ENCODE peak calls at places on chromosome 18, in eight cellular contexts. O is pancreas, R is ovary, W is hepatocyte, P is tibial artery, G is mammary epithelial cell, F is PC-3, V is adipocyte. N is an unnamed sample. For H3K4me1, the result is how much of the 10 kb centered on the place peaks cover.

GRCh38 chr18:40046596-40046995 is 1908.4 kb upstream of the PIK3C3 start:
- DNase-seq in O (no peak), V (no peak), R (no peak), G (no peak), F (no peak), W (no peak), P (no peak), N (no peak)

GRCh38 chr18:79753391-79753851 is 44.3 kb upstream of the KCNG2 start:
- DNase-seq in P (peak), G (no peak), V (no peak), W (no peak), R (peak), F (no peak), O (peak), N (no peak)

GRCh38 chr18:23357992-23358594 is 95.0 kb upstream of the RIOK3 start:
- DNase-seq in W (no peak), O (no peak), F (no peak), V (no peak), P (peak), R (peak), G (no peak), N (peak)

GRCh38 chr18:74825460-74825859 is 227.8 kb downstream of the ZNF407 start:
- DNase-seq in G (no peak), W (no peak), V (no peak), F (no peak), R (no peak), P (no peak), O (no peak), N (no peak)

GRCh38 chr18:33761363-33761762 is 183.3 kb downstream of the ASXL3 start:
- DNase-seq in W (peak), O (no peak), F (peak), R (peak), V (peak), P (no peak), G (peak), N (peak)

GRCh38 chr18:78666666-78667335 is 312.8 kb upstream of the SALL3 start:
- DNase-seq in G (no peak), V (no peak), F (no peak), W (no peak), R (no peak), O (no peak), P (no peak), N (no peak)

GRCh38 chr18:72910045-72910444 is 42.3 kb upstream of the NETO1 start:
- DNase-seq in R (no peak), V (peak), W (no peak), G (no peak), O (no peak), P (no peak), F (peak), N (no peak)

GRCh38 chr18:46755315-46756171 is 1.3 kb downstream of the ST8SIA5 start:
- DNase-seq in R (no peak), V (no peak), W (no peak), P (no peak), G (no peak), O (no peak), F (no peak), N (no peak)

GRCh38 chr18:6327895-6328623 is 86.7 kb downstream of the L3MBTL4 start:
- DNase-seq in G (no peak), P (no peak), R (no peak), F (peak), V (no peak), O (no peak), W (no peak), N (no peak)

GRCh38 chr18:26046419-26047077 is 43.9 kb downstream of the SS18 start:
- DNase-seq in P (no peak), F (no peak), W (no peak), V (no peak), O (no peak), R (no peak), G (no peak), N (no peak)

GRCh38 chr18:22451796-22452195 is 34.1 kb upstream of the CTAGE1 start:
- DNase-seq in R (no peak), W (no peak), G (no peak), F (no peak), O (no peak), P (no peak), V (no peak), N (no peak)

GRCh38 chr18:26312196-26312595 is 86.0 kb downstream of the TAF4B start:
- DNase-seq in V (no peak), F (no peak), W (no peak), P (no peak), O (no peak), R (no peak), G (no peak), N (no peak)

GRCh38 chr18:51009071-51009470 is 20.9 kb upstream of the SMAD4 start:
- DNase-seq in O (no peak), F (peak), R (no peak), W (no peak), V (no peak), P (no peak), G (no peak), N (peak)

GRCh38 chr18:2776596-2776995 is 70.2 kb upstream of the EMILIN2 start:
- DNase-seq in R (no peak), W (no peak), F (peak), V (no peak), O (no peak), G (no peak), P (no peak), N (no peak)

GRCh38 chr18:71442830-71443229 is 1101.3 kb downstream of the CBLN2 start:
- DNase-seq in W (no peak), R (no peak), P (no peak), V (no peak), F (peak), G (no peak), O (no peak), N (peak)

GRCh38 chr18:26190506-26190905 is 35.7 kb upstream of the TAF4B start:
- DNase-seq in R (no peak), P (no peak), V (no peak), O (no peak), W (no peak), F (no peak), G (no peak), N (no peak)

GRCh38 chr18:28541276-28541930 is 364.5 kb upstream of the CDH2 start:
- DNase-seq in R (no peak), P (no peak), G (no peak), V (peak), W (no peak), F (no peak), O (no peak), N (no peak)

GRCh38 chr18:77124452-77124922 is 8.1 kb downstream of the MBP start:
- DNase-seq in P (no peak), W (no peak), G (no peak), R (no peak), O (no peak), V (no peak), F (peak), N (no peak)

GRCh38 chr18:3454365-3455089 is 4.6 kb downstream of the TGIF1 start:
- DNase-seq in W (peak), P (no peak), G (peak), V (peak), O (no peak), R (peak), F (peak), N (peak)

GRCh38 chr18:26386002-26386401 is 159.8 kb downstream of the TAF4B start:
- DNase-seq in V (peak), W (peak), F (peak), P (no peak), R (no peak), G (peak), O (no peak), N (peak)

GRCh38 chr18:59911600-59911999 is 11.8 kb downstream of the PMAIP1 start:
- DNase-seq in G (no peak), O (no peak), W (no peak), V (peak), F (no peak), P (no peak), R (no peak), N (no peak)

GRCh38 chr18:56200381-56200831 is 438.0 kb downstream of the TXNL1 start:
- DNase-seq in W (no peak), F (peak), P (no peak), O (no peak), R (no peak), V (peak), G (peak), N (peak)

GRCh38 chr18:23900979-23901378 is 113.6 kb upstream of the TTC39C start:
- DNase-seq in F (no peak), P (no peak), R (no peak), O (no peak), W (no peak), V (no peak), G (no peak), N (peak)

DNA sequence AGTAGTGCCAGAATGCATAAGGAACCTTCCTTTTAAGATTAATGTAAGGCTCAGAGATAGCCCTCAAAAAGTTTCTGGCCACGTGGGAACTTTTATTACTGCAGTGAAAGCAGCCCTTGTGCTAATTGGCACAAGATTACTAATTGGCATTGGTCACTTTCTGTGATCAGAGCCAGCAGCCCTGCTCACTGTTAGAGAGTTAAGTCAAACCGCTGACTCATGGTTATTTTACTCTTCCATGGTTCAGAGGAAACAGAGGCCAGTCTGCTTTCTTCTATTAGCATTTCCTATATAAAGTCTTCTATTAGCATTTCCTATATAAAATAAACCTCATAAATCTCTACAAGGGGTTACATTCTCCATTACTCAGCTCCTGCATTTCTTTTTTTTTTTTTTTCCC is 1.5 kb upstream of the SLC35G4 start:
- DNase-seq in F (no peak), V (peak), W (peak), G (no peak), R (no peak), O (no peak), P (no peak), N (no peak)
- H3K4me1 ChIP-seq in F (under half), V (under half), W (under half), G (under half), R (under half), O (under half), P (under half), N (under half)

GRCh38 chr18:13265901-13266207 is 47.3 kb downstream of the LDLRAD4 start:
- DNase-seq in P (no peak), W (no peak), O (no peak), G (no peak), V (no peak), R (no peak), F (no peak), N (no peak)

GRCh38 chr18:13264986-13265900 is 46.7 kb downstream of the LDLRAD4 start:
- DNase-seq in F (no peak), P (no peak), G (no peak), O (no peak), R (no peak), W (no peak), V (no peak), N (no peak)

GRCh38 chr18:13268035-13268700 is 49.6 kb downstream of the LDLRAD4 start:
- DNase-seq in G (peak), P (no peak), V (peak), F (no peak), O (no peak), R (no peak), W (peak), N (peak)

GRCh38 chr18:13267517-13267916 is 49.0 kb downstream of the LDLRAD4 start:
- DNase-seq in R (no peak), G (no peak), V (no peak), P (no peak), F (peak), O (no peak), W (no peak), N (no peak)

GRCh38 chr18:13266208-13267100 is 47.9 kb downstream of the LDLRAD4 start:
- DNase-seq in F (no peak), P (peak), R (no peak), V (no peak), O (no peak), W (no peak), G (no peak), N (no peak)
- H3K4me1 ChIP-seq in F (under half), P (half or more), R (under half), V (under half), O (under half), W (under half), G (under half), N (under half)

GRCh38 chr18:63261029-63261428 is 58.5 kb downstream of the BCL2 start:
- DNase-seq in F (no peak), G (no peak), O (no peak), R (no peak), W (no peak), P (no peak), V (no peak), N (no peak)

GRCh38 chr18:63262369-63263335 is 56.9 kb downstream of the BCL2 start:
- DNase-seq in V (no peak), G (no peak), O (no peak), R (peak), W (no peak), P (peak), F (no peak), N (no peak)

GRCh38 chr18:63265322-63265721 is 54.2 kb downstream of the BCL2 start:
- DNase-seq in G (no peak), W (no peak), R (no peak), F (no peak), P (no peak), O (no peak), V (no peak), N (no peak)

GRCh38 chr18:63264871-63265270 is 54.7 kb downstream of the BCL2 start:
- DNase-seq in W (no peak), O (no peak), P (no peak), V (no peak), F (no peak), R (no peak), G (no peak), N (no peak)

GRCh38 chr18:63263444-63263843 is 56.1 kb downstream of the BCL2 start:
- DNase-seq in G (no peak), F (no peak), V (no peak), R (no peak), W (no peak), O (no peak), P (no peak), N (no peak)
- H3K4me1 ChIP-seq in G (under half), F (under half), V (under half), R (under half), W (under half), O (under half), P (under half), N (under half)

GRCh38 chr18:422966-423365 is 77.5 kb downstream of the COLEC12 start:
- DNase-seq in W (no peak), G (no peak), R (no peak), V (no peak), F (no peak), P (no peak), O (no peak), N (no peak)

GRCh38 chr18:421236-422155 is 79.0 kb downstream of the COLEC12 start:
- DNase-seq in O (no peak), G (no peak), R (no peak), V (peak), W (no peak), F (peak), P (no peak), N (peak)

GRCh38 chr18:427005-427404 is 73.5 kb downstream of the COLEC12 start:
- DNase-seq in V (peak), G (no peak), P (no peak), F (no peak), W (peak), O (no peak), R (peak), N (no peak)

GRCh38 chr18:424869-425138 is 75.7 kb downstream of the COLEC12 start:
- DNase-seq in W (no peak), P (no peak), G (no peak), R (no peak), F (no peak), O (no peak), V (no peak), N (no peak)

DNA sequence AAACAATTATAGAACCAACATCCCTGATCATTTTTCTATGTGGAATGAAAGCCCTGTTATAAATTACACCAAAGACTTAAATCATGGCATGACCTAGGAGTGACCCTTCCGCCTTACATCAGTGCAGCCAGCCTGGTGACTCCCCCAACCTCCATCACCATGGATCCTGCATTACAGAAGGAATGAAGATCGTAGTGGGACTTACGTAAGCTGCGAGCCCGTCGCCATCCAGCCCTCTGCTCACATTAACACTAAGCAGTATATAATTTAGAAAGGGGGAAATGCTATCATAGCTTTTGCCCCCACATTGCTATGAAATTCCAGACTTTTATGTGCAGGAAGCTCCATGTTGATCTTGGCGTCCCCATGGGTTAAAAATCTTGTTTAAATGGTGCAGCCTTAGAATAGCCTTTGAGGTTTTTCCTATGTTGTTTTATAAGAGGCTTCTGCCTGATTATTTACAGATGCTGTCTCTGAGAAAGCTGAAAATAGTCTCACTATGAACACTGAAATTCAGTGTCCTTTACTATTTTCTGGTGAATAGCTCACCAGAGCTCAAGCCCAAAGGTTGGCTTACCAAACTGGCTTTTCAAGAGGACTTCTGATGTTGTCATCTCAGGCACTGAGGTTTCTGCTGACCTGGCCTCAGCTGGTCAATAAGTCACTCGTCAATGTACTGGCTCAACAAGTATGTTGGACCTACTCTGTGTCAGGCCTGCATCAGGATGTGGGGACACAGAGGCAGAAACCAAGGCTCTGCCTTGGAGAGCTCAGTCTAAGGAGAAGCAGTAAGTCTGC is 76.2 kb downstream of the COLEC12 start:
- DNase-seq in W (no peak), O (no peak), P (no peak), R (no peak), V (peak), F (no peak), G (no peak), N (peak)
- H3K4me1 ChIP-seq in W (under half), O (under half), P (under half), R (under half), V (under half), F (under half), G (under half), N (under half)

GRCh38 chr18:58103339-58103930 is 59.4 kb downstream of the NEDD4L start:
- DNase-seq in R (no peak), G (no peak), P (no peak), W (no peak), O (no peak), F (no peak), V (no peak), N (no peak)

GRCh38 chr18:58106674-58107058 is 62.6 kb downstream of the NEDD4L start:
- DNase-seq in F (no peak), W (no peak), G (no peak), V (no peak), P (no peak), O (no peak), R (no peak), N (no peak)

GRCh38 chr18:58104071-58104470 is 60.0 kb downstream of the NEDD4L start:
- DNase-seq in F (no peak), G (no peak), V (no peak), R (no peak), O (no peak), P (no peak), W (no peak), N (peak)

GRCh38 chr18:58105908-58106673 is 62.1 kb downstream of the NEDD4L start:
- DNase-seq in F (no peak), V (no peak), W (no peak), R (no peak), G (no peak), O (no peak), P (no peak), N (peak)

GRCh38 chr18:58105206-58105907 is 61.3 kb downstream of the NEDD4L start:
- DNase-seq in G (no peak), R (no peak), P (no peak), V (no peak), F (no peak), W (no peak), O (no peak), N (peak)
- H3K4me1 ChIP-seq in G (under half), R (under half), P (under half), V (under half), F (under half), W (under half), O (under half), N (under half)